ENCODE peak calls at places on chromosomes 13 and 19, in six cellular contexts. P, O, Q, M, G and D are unnamed samples.
A peak's percentile ranks its signal among the peaks of the same experiment; 100 is the strongest.

GRCh38 chr19:15125232-15126067 is 18.2 kb downstream of the SYDE1 start:
- DNase-seq in Q (peak; percentile 97), G (peak; percentile 96), M (peak; percentile 97), O (peak; percentile 98), P (peak; percentile 84), D (peak; percentile 99)

GRCh38 chr19:20863176-20863575 is 59.9 kb upstream of the ZNF85 start:
- DNase-seq in O (no peak), Q (no peak), M (no peak), G (no peak), P (no peak), D (no peak)

GRCh38 chr19:2421581-2422306 is 5.6 kb downstream of the TIMM13 start:
- DNase-seq in P (no peak), Q (no peak), O (no peak), M (no peak), G (no peak), D (no peak)

GRCh38 chr13:97127842-97128241 is 94.3 kb upstream of the MBNL2 start:
- DNase-seq in M (no peak), O (no peak), P (no peak), G (no peak), Q (no peak), D (no peak)

GRCh38 chr13:28654276-28654675 is 4.7 kb upstream of the POMP start:
- DNase-seq in G (no peak), Q (no peak), P (no peak), O (peak; percentile 39), M (no peak), D (no peak)

GRCh38 chr19:6660930-6661329 is 9.0 kb downstream of the TNFSF14 start:
- DNase-seq in O (no peak), G (no peak), Q (no peak), M (no peak), P (no peak), D (no peak)

GRCh38 chr13:73602295-73602694 is 531.9 kb downstream of the KLF12 start:
- DNase-seq in P (no peak), O (no peak), M (no peak), G (no peak), Q (no peak), D (no peak)

GRCh38 chr13:108915095-108915633 is 285.8 kb downstream of the MYO16 start:
- DNase-seq in M (no peak), G (no peak), P (no peak), Q (no peak), O (peak; percentile 31), D (no peak)

GRCh38 chr13:51861728-51862300 is at the start of gene CCDC70:
- DNase-seq in G (no peak), Q (no peak), P (no peak), O (peak; percentile 18), M (no peak), D (no peak)

GRCh38 chr19:34960103-34960805 is 3.8 kb downstream of the ZNF792 start:
- DNase-seq in M (no peak), G (no peak), Q (no peak), P (no peak), O (peak; percentile 75), D (no peak)

GRCh38 chr13:48559638-48560320 is 26.9 kb upstream of the RCBTB2 start:
- DNase-seq in M (no peak), O (peak; percentile 66), G (no peak), Q (no peak), P (no peak), D (no peak)

GRCh38 chr13:75250526-75251183 is 231.3 kb downstream of the TBC1D4 start:
- DNase-seq in Q (no peak), O (peak; percentile 44), P (no peak), G (no peak), M (no peak), D (no peak)

GRCh38 chr19:3670796-3671679 is 29.2 kb downstream of the PIP5K1C start:
- DNase-seq in M (peak; percentile 21), Q (peak; percentile 90), G (no peak), P (no peak), O (peak; percentile 88), D (no peak)

GRCh38 chr13:108902557-108903155 is 273.2 kb downstream of the MYO16 start:
- DNase-seq in Q (no peak), G (no peak), P (no peak), O (no peak), M (no peak), D (no peak)